ENCODE peak calls at places on chromosomes 5 and 9, in nine cellular contexts. One of them, this sample, is unnamed.

GRCh38 chr5:122882836-122883235 is 37.4 kb downstream of the SNX24 start:
- DNase-seq in AML-193: no peak
- DNase-seq in HCEC 1CT: peak
- DNase-seq in AG04450: no peak
- DNase-seq in CD8-positive, alpha-beta T cell: no peak
- DNase-seq in activated CD4-positive, alpha-beta T cell treated with anti-CD3 and anti-CD28 coated beads, Interleukin-2, amount 10 ng/mL, durations not matched to agents 7 days and 5 days: no peak
- DNase-seq in brain microvascular endothelial cell: peak
- DNase-seq in neural crest cell: no peak
- DNase-seq in fibroblast of lung: peak
- DNase-seq in this sample: no peak

GRCh38 chr5:89584339-89584956 is 701.5 kb upstream of the MEF2C start:
- DNase-seq in AML-193: no peak
- DNase-seq in HCEC 1CT: peak
- DNase-seq in AG04450: peak
- DNase-seq in CD8-positive, alpha-beta T cell: no peak
- DNase-seq in activated CD4-positive, alpha-beta T cell treated with anti-CD3 and anti-CD28 coated beads, Interleukin-2, amount 10 ng/mL, durations not matched to agents 7 days and 5 days: no peak
- DNase-seq in brain microvascular endothelial cell: peak
- DNase-seq in neural crest cell: no peak
- DNase-seq in fibroblast of lung: peak
- DNase-seq in this sample: no peak

GRCh38 chr9:121748727-121749546 is 97.5 kb downstream of the DAB2IP start:
- DNase-seq in AML-193: no peak
- DNase-seq in HCEC 1CT: no peak
- DNase-seq in AG04450: no peak
- DNase-seq in CD8-positive, alpha-beta T cell: no peak
- DNase-seq in activated CD4-positive, alpha-beta T cell treated with anti-CD3 and anti-CD28 coated beads, Interleukin-2, amount 10 ng/mL, durations not matched to agents 7 days and 5 days: no peak
- DNase-seq in brain microvascular endothelial cell: peak
- DNase-seq in neural crest cell: no peak
- DNase-seq in fibroblast of lung: no peak
- DNase-seq in this sample: no peak

GRCh38 chr9:113614843-113615648 is 151.5 kb downstream of the RGS3 start:
- DNase-seq in AML-193: no peak
- DNase-seq in HCEC 1CT: no peak
- DNase-seq in AG04450: no peak
- DNase-seq in CD8-positive, alpha-beta T cell: no peak
- DNase-seq in activated CD4-positive, alpha-beta T cell treated with anti-CD3 and anti-CD28 coated beads, Interleukin-2, amount 10 ng/mL, durations not matched to agents 7 days and 5 days: no peak
- DNase-seq in brain microvascular endothelial cell: peak
- DNase-seq in neural crest cell: no peak
- DNase-seq in fibroblast of lung: peak
- DNase-seq in this sample: no peak

GRCh38 chr5:72436796-72437471 is 70.3 kb downstream of the ZNF366 start:
- DNase-seq in AML-193: no peak
- DNase-seq in HCEC 1CT: no peak
- DNase-seq in AG04450: no peak
- DNase-seq in CD8-positive, alpha-beta T cell: no peak
- DNase-seq in activated CD4-positive, alpha-beta T cell treated with anti-CD3 and anti-CD28 coated beads, Interleukin-2, amount 10 ng/mL, durations not matched to agents 7 days and 5 days: no peak
- DNase-seq in brain microvascular endothelial cell: no peak
- DNase-seq in neural crest cell: no peak
- DNase-seq in fibroblast of lung: no peak
- DNase-seq in this sample: no peak

GRCh38 chr9:37209431-37210386 is 89.3 kb downstream of the ZCCHC7 start:
- DNase-seq in AML-193: no peak
- DNase-seq in HCEC 1CT: peak
- DNase-seq in AG04450: no peak
- DNase-seq in CD8-positive, alpha-beta T cell: no peak
- DNase-seq in activated CD4-positive, alpha-beta T cell treated with anti-CD3 and anti-CD28 coated beads, Interleukin-2, amount 10 ng/mL, durations not matched to agents 7 days and 5 days: no peak
- DNase-seq in brain microvascular endothelial cell: no peak
- DNase-seq in neural crest cell: no peak
- DNase-seq in fibroblast of lung: peak
- DNase-seq in this sample: peak

GRCh38 chr5:180803181-180804128 is 849 bp upstream of the MGAT1 start:
- DNase-seq in AML-193: peak
- DNase-seq in HCEC 1CT: no peak
- DNase-seq in AG04450: no peak
- DNase-seq in CD8-positive, alpha-beta T cell: peak
- DNase-seq in activated CD4-positive, alpha-beta T cell treated with anti-CD3 and anti-CD28 coated beads, Interleukin-2, amount 10 ng/mL, durations not matched to agents 7 days and 5 days: peak
- DNase-seq in brain microvascular endothelial cell: no peak
- DNase-seq in neural crest cell: no peak
- DNase-seq in fibroblast of lung: no peak
- DNase-seq in this sample: peak

GRCh38 chr5:115815693-115816225 is 700 bp downstream of the CDO1 start:
- DNase-seq in AML-193: no peak
- DNase-seq in HCEC 1CT: no peak
- DNase-seq in AG04450: no peak
- DNase-seq in CD8-positive, alpha-beta T cell: no peak
- DNase-seq in activated CD4-positive, alpha-beta T cell treated with anti-CD3 and anti-CD28 coated beads, Interleukin-2, amount 10 ng/mL, durations not matched to agents 7 days and 5 days: no peak
- DNase-seq in brain microvascular endothelial cell: no peak
- DNase-seq in neural crest cell: peak
- DNase-seq in fibroblast of lung: peak
- DNase-seq in this sample: no peak

GRCh38 chr9:127450170-127450830 is 906 bp downstream of the RPL12 start:
- DNase-seq in AML-193: no peak
- DNase-seq in HCEC 1CT: peak
- DNase-seq in AG04450: peak
- DNase-seq in CD8-positive, alpha-beta T cell: no peak
- DNase-seq in activated CD4-positive, alpha-beta T cell treated with anti-CD3 and anti-CD28 coated beads, Interleukin-2, amount 10 ng/mL, durations not matched to agents 7 days and 5 days: peak
- DNase-seq in brain microvascular endothelial cell: no peak
- DNase-seq in neural crest cell: no peak
- DNase-seq in fibroblast of lung: peak
- DNase-seq in this sample: peak

GRCh38 chr9:27154923-27155322 is 45.9 kb downstream of the TEK start:
- DNase-seq in AML-193: no peak
- DNase-seq in HCEC 1CT: peak
- DNase-seq in AG04450: peak
- DNase-seq in CD8-positive, alpha-beta T cell: no peak
- DNase-seq in activated CD4-positive, alpha-beta T cell treated with anti-CD3 and anti-CD28 coated beads, Interleukin-2, amount 10 ng/mL, durations not matched to agents 7 days and 5 days: no peak
- DNase-seq in brain microvascular endothelial cell: peak
- DNase-seq in neural crest cell: no peak
- DNase-seq in fibroblast of lung: peak
- DNase-seq in this sample: no peak

GRCh38 chr9:110463499-110463898 is 116.0 kb downstream of the SVEP1 start:
- DNase-seq in AML-193: no peak
- DNase-seq in HCEC 1CT: no peak
- DNase-seq in AG04450: no peak
- DNase-seq in CD8-positive, alpha-beta T cell: no peak
- DNase-seq in activated CD4-positive, alpha-beta T cell treated with anti-CD3 and anti-CD28 coated beads, Interleukin-2, amount 10 ng/mL, durations not matched to agents 7 days and 5 days: no peak
- DNase-seq in brain microvascular endothelial cell: no peak
- DNase-seq in neural crest cell: no peak
- DNase-seq in fibroblast of lung: no peak
- DNase-seq in this sample: no peak

GRCh38 chr9:93587651-93588347 is 11.4 kb downstream of the PHF2 start:
- DNase-seq in AML-193: no peak
- DNase-seq in HCEC 1CT: no peak
- DNase-seq in AG04450: no peak
- DNase-seq in CD8-positive, alpha-beta T cell: peak
- DNase-seq in activated CD4-positive, alpha-beta T cell treated with anti-CD3 and anti-CD28 coated beads, Interleukin-2, amount 10 ng/mL, durations not matched to agents 7 days and 5 days: no peak
- DNase-seq in brain microvascular endothelial cell: no peak
- DNase-seq in neural crest cell: no peak
- DNase-seq in fibroblast of lung: no peak
- DNase-seq in this sample: no peak

GRCh38 chr5:59079622-59080620 is 497.0 kb downstream of the RAB3C start:
- DNase-seq in AML-193: no peak
- DNase-seq in HCEC 1CT: peak
- DNase-seq in AG04450: peak
- DNase-seq in CD8-positive, alpha-beta T cell: no peak
- DNase-seq in activated CD4-positive, alpha-beta T cell treated with anti-CD3 and anti-CD28 coated beads, Interleukin-2, amount 10 ng/mL, durations not matched to agents 7 days and 5 days: no peak
- DNase-seq in brain microvascular endothelial cell: peak
- DNase-seq in neural crest cell: no peak
- DNase-seq in fibroblast of lung: peak
- DNase-seq in this sample: no peak

GRCh38 chr9:17810728-17811634 is 232.1 kb downstream of the SH3GL2 start:
- DNase-seq in AML-193: peak
- DNase-seq in HCEC 1CT: peak
- DNase-seq in AG04450: peak
- DNase-seq in CD8-positive, alpha-beta T cell: no peak
- DNase-seq in activated CD4-positive, alpha-beta T cell treated with anti-CD3 and anti-CD28 coated beads, Interleukin-2, amount 10 ng/mL, durations not matched to agents 7 days and 5 days: peak
- DNase-seq in brain microvascular endothelial cell: peak
- DNase-seq in neural crest cell: peak
- DNase-seq in fibroblast of lung: peak
- DNase-seq in this sample: peak

GRCh38 chr5:8329773-8330172 is 460.8 kb downstream of the MTRR start:
- DNase-seq in AML-193: no peak
- DNase-seq in HCEC 1CT: no peak
- DNase-seq in AG04450: no peak
- DNase-seq in CD8-positive, alpha-beta T cell: no peak
- DNase-seq in activated CD4-positive, alpha-beta T cell treated with anti-CD3 and anti-CD28 coated beads, Interleukin-2, amount 10 ng/mL, durations not matched to agents 7 days and 5 days: no peak
- DNase-seq in brain microvascular endothelial cell: peak
- DNase-seq in neural crest cell: no peak
- DNase-seq in fibroblast of lung: no peak
- DNase-seq in this sample: no peak

GRCh38 chr5:172556971-172557461 is 84.0 kb upstream of the NEURL1B start:
- DNase-seq in AML-193: no peak
- DNase-seq in HCEC 1CT: no peak
- DNase-seq in AG04450: no peak
- DNase-seq in CD8-positive, alpha-beta T cell: no peak
- DNase-seq in activated CD4-positive, alpha-beta T cell treated with anti-CD3 and anti-CD28 coated beads, Interleukin-2, amount 10 ng/mL, durations not matched to agents 7 days and 5 days: no peak
- DNase-seq in brain microvascular endothelial cell: no peak
- DNase-seq in neural crest cell: no peak
- DNase-seq in fibroblast of lung: peak
- DNase-seq in this sample: no peak

GRCh38 chr5:34817558-34818351 is 21.2 kb upstream of the TTC23L start:
- DNase-seq in AML-193: no peak
- DNase-seq in HCEC 1CT: no peak
- DNase-seq in AG04450: no peak
- DNase-seq in CD8-positive, alpha-beta T cell: no peak
- DNase-seq in activated CD4-positive, alpha-beta T cell treated with anti-CD3 and anti-CD28 coated beads, Interleukin-2, amount 10 ng/mL, durations not matched to agents 7 days and 5 days: no peak
- DNase-seq in brain microvascular endothelial cell: peak
- DNase-seq in neural crest cell: no peak
- DNase-seq in fibroblast of lung: no peak
- DNase-seq in this sample: no peak

GRCh38 chr5:133884525-133885311 is 83.7 kb downstream of the C5orf15 start:
- DNase-seq in AML-193: no peak
- DNase-seq in HCEC 1CT: no peak
- DNase-seq in AG04450: no peak
- DNase-seq in CD8-positive, alpha-beta T cell: no peak
- DNase-seq in activated CD4-positive, alpha-beta T cell treated with anti-CD3 and anti-CD28 coated beads, Interleukin-2, amount 10 ng/mL, durations not matched to agents 7 days and 5 days: no peak
- DNase-seq in brain microvascular endothelial cell: no peak
- DNase-seq in neural crest cell: no peak
- DNase-seq in fibroblast of lung: peak
- DNase-seq in this sample: no peak

GRCh38 chr5:59661939-59662615 is 231.4 kb downstream of the PDE4D start:
- DNase-seq in AML-193: no peak
- DNase-seq in HCEC 1CT: no peak
- DNase-seq in AG04450: no peak
- DNase-seq in CD8-positive, alpha-beta T cell: no peak
- DNase-seq in activated CD4-positive, alpha-beta T cell treated with anti-CD3 and anti-CD28 coated beads, Interleukin-2, amount 10 ng/mL, durations not matched to agents 7 days and 5 days: no peak
- DNase-seq in brain microvascular endothelial cell: no peak
- DNase-seq in neural crest cell: no peak
- DNase-seq in fibroblast of lung: peak
- DNase-seq in this sample: peak

GRCh38 chr5:149485655-149486615 is 65.3 kb downstream of the CSNK1A1 start:
- DNase-seq in AML-193: no peak
- DNase-seq in HCEC 1CT: peak
- DNase-seq in AG04450: peak
- DNase-seq in CD8-positive, alpha-beta T cell: no peak
- DNase-seq in activated CD4-positive, alpha-beta T cell treated with anti-CD3 and anti-CD28 coated beads, Interleukin-2, amount 10 ng/mL, durations not matched to agents 7 days and 5 days: no peak
- DNase-seq in brain microvascular endothelial cell: peak
- DNase-seq in neural crest cell: no peak
- DNase-seq in fibroblast of lung: peak
- DNase-seq in this sample: no peak

GRCh38 chr5:84599964-84600363 is 215.3 kb upstream of the EDIL3 start:
- DNase-seq in AML-193: no peak
- DNase-seq in HCEC 1CT: no peak
- DNase-seq in AG04450: no peak
- DNase-seq in CD8-positive, alpha-beta T cell: no peak
- DNase-seq in activated CD4-positive, alpha-beta T cell treated with anti-CD3 and anti-CD28 coated beads, Interleukin-2, amount 10 ng/mL, durations not matched to agents 7 days and 5 days: no peak
- DNase-seq in brain microvascular endothelial cell: no peak
- DNase-seq in neural crest cell: no peak
- DNase-seq in fibroblast of lung: no peak
- DNase-seq in this sample: no peak

GRCh38 chr9:89850633-89851325 is 246.0 kb downstream of the GADD45G start:
- DNase-seq in AML-193: no peak
- DNase-seq in HCEC 1CT: no peak
- DNase-seq in AG04450: no peak
- DNase-seq in CD8-positive, alpha-beta T cell: no peak
- DNase-seq in activated CD4-positive, alpha-beta T cell treated with anti-CD3 and anti-CD28 coated beads, Interleukin-2, amount 10 ng/mL, durations not matched to agents 7 days and 5 days: no peak
- DNase-seq in brain microvascular endothelial cell: peak
- DNase-seq in neural crest cell: no peak
- DNase-seq in fibroblast of lung: peak
- DNase-seq in this sample: no peak

GRCh38 chr9:79745752-79746336 is 174.1 kb downstream of the TLE4 start:
- DNase-seq in AML-193: no peak
- DNase-seq in HCEC 1CT: no peak
- DNase-seq in AG04450: no peak
- DNase-seq in CD8-positive, alpha-beta T cell: no peak
- DNase-seq in activated CD4-positive, alpha-beta T cell treated with anti-CD3 and anti-CD28 coated beads, Interleukin-2, amount 10 ng/mL, durations not matched to agents 7 days and 5 days: no peak
- DNase-seq in brain microvascular endothelial cell: no peak
- DNase-seq in neural crest cell: no peak
- DNase-seq in fibroblast of lung: no peak
- DNase-seq in this sample: no peak

This sample was measured in OCI-LY7.